ENCODE peak calls at places on chromosome 13, in ten cellular contexts. One of them, this sample, is unnamed.

GRCh38 chr13:78187781-78188180 is 269.1 kb upstream of the EDNRB start:
- DNase-seq in stimulated activated CD8-positive, alpha-beta memory T cell treated with anti-CD3 and anti-CD28 coated beads, Interleukin-4, amount 100 ng/mL, for 24 hours: no peak
- DNase-seq in LHCN-M2: no peak
- DNase-seq in mesothelial cell of epicardium: no peak
- DNase-seq in HS-27A: no peak
- DNase-seq in fibroblast of gingiva: no peak
- DNase-seq in NCI-H2081: peak
- DNase-seq in tibial nerve: no peak
- DNase-seq in AG20443: no peak
- DNase-seq in NCI-H345: no peak
- DNase-seq in this sample: no peak

GRCh38 chr13:33202644-33203169 is 82.8 kb downstream of the STARD13 start:
- DNase-seq in stimulated activated CD8-positive, alpha-beta memory T cell treated with anti-CD3 and anti-CD28 coated beads, Interleukin-4, amount 100 ng/mL, for 24 hours: no peak
- DNase-seq in LHCN-M2: no peak
- DNase-seq in mesothelial cell of epicardium: no peak
- DNase-seq in HS-27A: no peak
- DNase-seq in fibroblast of gingiva: no peak
- DNase-seq in NCI-H2081: no peak
- DNase-seq in tibial nerve: no peak
- DNase-seq in AG20443: no peak
- DNase-seq in NCI-H345: no peak
- DNase-seq in this sample: no peak

GRCh38 chr13:107324416-107325204 is 756.7 kb upstream of the ARGLU1 start:
- DNase-seq in stimulated activated CD8-positive, alpha-beta memory T cell treated with anti-CD3 and anti-CD28 coated beads, Interleukin-4, amount 100 ng/mL, for 24 hours: no peak
- DNase-seq in LHCN-M2: no peak
- DNase-seq in mesothelial cell of epicardium: no peak
- DNase-seq in HS-27A: no peak
- DNase-seq in fibroblast of gingiva: no peak
- DNase-seq in NCI-H2081: no peak
- DNase-seq in tibial nerve: no peak
- DNase-seq in AG20443: no peak
- DNase-seq in NCI-H345: no peak
- DNase-seq in this sample: no peak

GRCh38 chr13:101326710-101327109 is 89.6 kb downstream of the NALCN start:
- DNase-seq in stimulated activated CD8-positive, alpha-beta memory T cell treated with anti-CD3 and anti-CD28 coated beads, Interleukin-4, amount 100 ng/mL, for 24 hours: no peak
- DNase-seq in LHCN-M2: no peak
- DNase-seq in mesothelial cell of epicardium: no peak
- DNase-seq in HS-27A: no peak
- DNase-seq in fibroblast of gingiva: no peak
- DNase-seq in NCI-H2081: no peak
- DNase-seq in tibial nerve: no peak
- DNase-seq in AG20443: no peak
- DNase-seq in NCI-H345: no peak
- DNase-seq in this sample: peak

GRCh38 chr13:34833562-34834182 is 108.4 kb upstream of the NBEA start:
- DNase-seq in stimulated activated CD8-positive, alpha-beta memory T cell treated with anti-CD3 and anti-CD28 coated beads, Interleukin-4, amount 100 ng/mL, for 24 hours: no peak
- DNase-seq in LHCN-M2: peak
- DNase-seq in mesothelial cell of epicardium: no peak
- DNase-seq in HS-27A: no peak
- DNase-seq in fibroblast of gingiva: no peak
- DNase-seq in NCI-H2081: no peak
- DNase-seq in tibial nerve: no peak
- DNase-seq in AG20443: peak
- DNase-seq in NCI-H345: no peak
- DNase-seq in this sample: peak

GRCh38 chr13:57787058-57787791 is 155.7 kb downstream of the PCDH17 start:
- DNase-seq in stimulated activated CD8-positive, alpha-beta memory T cell treated with anti-CD3 and anti-CD28 coated beads, Interleukin-4, amount 100 ng/mL, for 24 hours: no peak
- DNase-seq in LHCN-M2: no peak
- DNase-seq in mesothelial cell of epicardium: no peak
- DNase-seq in HS-27A: no peak
- DNase-seq in fibroblast of gingiva: no peak
- DNase-seq in NCI-H2081: no peak
- DNase-seq in tibial nerve: no peak
- DNase-seq in AG20443: no peak
- DNase-seq in NCI-H345: no peak
- DNase-seq in this sample: no peak

GRCh38 chr13:109846185-109846584 is 59.8 kb upstream of the IRS2 start:
- DNase-seq in stimulated activated CD8-positive, alpha-beta memory T cell treated with anti-CD3 and anti-CD28 coated beads, Interleukin-4, amount 100 ng/mL, for 24 hours: no peak
- DNase-seq in LHCN-M2: no peak
- DNase-seq in mesothelial cell of epicardium: no peak
- DNase-seq in HS-27A: no peak
- DNase-seq in fibroblast of gingiva: no peak
- DNase-seq in NCI-H2081: no peak
- DNase-seq in tibial nerve: no peak
- DNase-seq in AG20443: no peak
- DNase-seq in NCI-H345: no peak
- DNase-seq in this sample: no peak

GRCh38 chr13:27170521-27171243 is 929 bp downstream of the USP12 start:
- DNase-seq in stimulated activated CD8-positive, alpha-beta memory T cell treated with anti-CD3 and anti-CD28 coated beads, Interleukin-4, amount 100 ng/mL, for 24 hours: peak
- DNase-seq in LHCN-M2: peak
- DNase-seq in mesothelial cell of epicardium: peak
- DNase-seq in HS-27A: no peak
- DNase-seq in fibroblast of gingiva: no peak
- DNase-seq in NCI-H2081: peak
- DNase-seq in tibial nerve: no peak
- DNase-seq in AG20443: peak
- DNase-seq in NCI-H345: peak
- DNase-seq in this sample: peak

GRCh38 chr13:59337070-59337469 is 826.7 kb downstream of the DIAPH3 start:
- DNase-seq in stimulated activated CD8-positive, alpha-beta memory T cell treated with anti-CD3 and anti-CD28 coated beads, Interleukin-4, amount 100 ng/mL, for 24 hours: no peak
- DNase-seq in LHCN-M2: no peak
- DNase-seq in mesothelial cell of epicardium: no peak
- DNase-seq in HS-27A: no peak
- DNase-seq in fibroblast of gingiva: peak
- DNase-seq in NCI-H2081: no peak
- DNase-seq in tibial nerve: no peak
- DNase-seq in AG20443: no peak
- DNase-seq in NCI-H345: no peak
- DNase-seq in this sample: peak

GRCh38 chr13:27638521-27638920 is 16.8 kb downstream of the POLR1D start:
- DNase-seq in stimulated activated CD8-positive, alpha-beta memory T cell treated with anti-CD3 and anti-CD28 coated beads, Interleukin-4, amount 100 ng/mL, for 24 hours: no peak
- DNase-seq in LHCN-M2: no peak
- DNase-seq in mesothelial cell of epicardium: no peak
- DNase-seq in HS-27A: no peak
- DNase-seq in fibroblast of gingiva: no peak
- DNase-seq in NCI-H2081: no peak
- DNase-seq in tibial nerve: no peak
- DNase-seq in AG20443: peak
- DNase-seq in NCI-H345: no peak
- DNase-seq in this sample: peak

GRCh38 chr13:30224732-30225131 is 82.6 kb downstream of the KATNAL1 start:
- DNase-seq in stimulated activated CD8-positive, alpha-beta memory T cell treated with anti-CD3 and anti-CD28 coated beads, Interleukin-4, amount 100 ng/mL, for 24 hours: no peak
- DNase-seq in LHCN-M2: peak
- DNase-seq in mesothelial cell of epicardium: no peak
- DNase-seq in HS-27A: peak
- DNase-seq in fibroblast of gingiva: no peak
- DNase-seq in NCI-H2081: no peak
- DNase-seq in tibial nerve: no peak
- DNase-seq in AG20443: peak
- DNase-seq in NCI-H345: no peak
- DNase-seq in this sample: peak

GRCh38 chr13:74770361-74770760 is 636.2 kb upstream of the KLF12 start:
- DNase-seq in stimulated activated CD8-positive, alpha-beta memory T cell treated with anti-CD3 and anti-CD28 coated beads, Interleukin-4, amount 100 ng/mL, for 24 hours: no peak
- DNase-seq in LHCN-M2: peak
- DNase-seq in mesothelial cell of epicardium: no peak
- DNase-seq in HS-27A: no peak
- DNase-seq in fibroblast of gingiva: peak
- DNase-seq in NCI-H2081: no peak
- DNase-seq in tibial nerve: no peak
- DNase-seq in AG20443: peak
- DNase-seq in NCI-H345: no peak
- DNase-seq in this sample: peak

GRCh38 chr13:73870970-73871935 is 263.0 kb downstream of the KLF12 start:
- DNase-seq in stimulated activated CD8-positive, alpha-beta memory T cell treated with anti-CD3 and anti-CD28 coated beads, Interleukin-4, amount 100 ng/mL, for 24 hours: no peak
- DNase-seq in LHCN-M2: peak
- DNase-seq in mesothelial cell of epicardium: no peak
- DNase-seq in HS-27A: peak
- DNase-seq in fibroblast of gingiva: peak
- DNase-seq in NCI-H2081: no peak
- DNase-seq in tibial nerve: no peak
- DNase-seq in AG20443: peak
- DNase-seq in NCI-H345: no peak
- DNase-seq in this sample: peak

GRCh38 chr13:32669030-32669646 is 82.9 kb downstream of the PDS5B start:
- DNase-seq in stimulated activated CD8-positive, alpha-beta memory T cell treated with anti-CD3 and anti-CD28 coated beads, Interleukin-4, amount 100 ng/mL, for 24 hours: no peak
- DNase-seq in LHCN-M2: peak
- DNase-seq in mesothelial cell of epicardium: no peak
- DNase-seq in HS-27A: no peak
- DNase-seq in fibroblast of gingiva: peak
- DNase-seq in NCI-H2081: peak
- DNase-seq in tibial nerve: no peak
- DNase-seq in AG20443: peak
- DNase-seq in NCI-H345: peak
- DNase-seq in this sample: peak

GRCh38 chr13:98771838-98772611 is 19.6 kb upstream of the SLC15A1 start:
- DNase-seq in stimulated activated CD8-positive, alpha-beta memory T cell treated with anti-CD3 and anti-CD28 coated beads, Interleukin-4, amount 100 ng/mL, for 24 hours: no peak
- DNase-seq in LHCN-M2: no peak
- DNase-seq in mesothelial cell of epicardium: no peak
- DNase-seq in HS-27A: no peak
- DNase-seq in fibroblast of gingiva: no peak
- DNase-seq in NCI-H2081: no peak
- DNase-seq in tibial nerve: no peak
- DNase-seq in AG20443: no peak
- DNase-seq in NCI-H345: peak
- DNase-seq in this sample: no peak

This sample was measured in myocyte.